ENCODE peak calls at places on chromosomes 5 and 9, in nine cellular contexts. M is stomach; H is fibroblast of mammary gland; T is RWPE1; B is dorsolateral prefrontal cortex; C is CD8-positive, alpha-beta T cell; G is WTC11; S is osteocyte; X is astrocyte of the spinal cord. L is an unnamed sample.

GRCh38 chr9:116124472-116125040 is 29.0 kb upstream of the PAPPA start:
- DNase-seq in H (peak), T (no peak), G (no peak), S (no peak), C (no peak), X (peak), B (no peak), M (no peak), L (no peak)

GRCh38 chr9:120735009-120735408 is 20.7 kb upstream of the MEGF9 start:
- DNase-seq in B (no peak), X (no peak), T (no peak), M (no peak), S (no peak), G (no peak), H (no peak), C (no peak), L (no peak)

GRCh38 chr9:8907863-8908262 is 1108.3 kb upstream of the DMAC1 start:
- DNase-seq in X (no peak), B (no peak), G (no peak), T (no peak), M (no peak), C (no peak), S (no peak), H (peak), L (no peak)

GRCh38 chr9:98031935-98032334 is 24.6 kb upstream of the NANS start:
- DNase-seq in B (no peak), H (no peak), M (no peak), C (no peak), G (no peak), X (peak), S (no peak), T (no peak), L (no peak)

GRCh38 chr9:135512241-135512603 is 9.0 kb upstream of the LCN1 start:
- DNase-seq in C (no peak), H (no peak), S (peak), M (no peak), T (no peak), X (no peak), G (peak), B (no peak), L (no peak)

GRCh38 chr9:126509718-126510117 is 104.0 kb upstream of the LMX1B start:
- DNase-seq in M (no peak), G (no peak), X (no peak), S (no peak), C (no peak), B (no peak), H (no peak), T (no peak), L (peak)

GRCh38 chr5:78424680-78425079 is 64.3 kb downstream of the SCAMP1 start:
- DNase-seq in B (no peak), M (no peak), G (no peak), H (no peak), T (no peak), X (no peak), S (no peak), C (no peak), L (no peak)

GRCh38 chr5:116358015-116358523 is 216.6 kb downstream of the SEMA6A start:
- DNase-seq in S (no peak), B (no peak), X (no peak), C (no peak), G (no peak), M (no peak), T (no peak), H (no peak), L (no peak)

GRCh38 chr5:38757451-38758245 is 88.2 kb upstream of the OSMR start:
- DNase-seq in C (no peak), M (no peak), X (peak), S (no peak), T (no peak), B (no peak), G (no peak), H (no peak), L (no peak)

GRCh38 chr5:137743031-137743640 is 7.2 kb upstream of the KLHL3 start:
- DNase-seq in B (peak), S (no peak), T (peak), G (peak), M (peak), X (peak), C (peak), H (peak), L (no peak)

GRCh38 chr9:33737811-33738606 is 57.4 kb upstream of the PRSS3 start:
- DNase-seq in T (peak), B (no peak), H (peak), S (no peak), X (peak), M (peak), G (peak), C (no peak), L (no peak)

GRCh38 chr5:108212775-108213346 is 169.0 kb downstream of the FBXL17 start:
- DNase-seq in M (no peak), H (no peak), X (peak), S (no peak), C (no peak), T (no peak), B (no peak), G (peak), L (no peak)

GRCh38 chr5:149310947-149311675 is 34.2 kb upstream of the GRPEL2 start:
- DNase-seq in T (peak), B (no peak), S (no peak), M (no peak), C (no peak), G (no peak), H (peak), X (peak), L (no peak)

GRCh38 chr9:123081824-123082223 is 48.4 kb downstream of the GPR21 start:
- DNase-seq in B (no peak), C (no peak), M (no peak), H (peak), S (no peak), G (no peak), T (peak), X (peak), L (no peak)

GRCh38 chr5:93591323-93591945 is 8.4 kb downstream of the NR2F1 start:
- DNase-seq in B (no peak), X (no peak), H (no peak), M (no peak), T (no peak), C (no peak), S (no peak), G (no peak), L (no peak)

GRCh38 chr5:145294321-145294720 is 540.8 kb downstream of the PRELID2 start:
- DNase-seq in G (no peak), T (no peak), S (no peak), H (peak), B (no peak), X (no peak), M (no peak), C (no peak), L (no peak)

GRCh38 chr5:105145152-105145551 is 1582.6 kb upstream of the NUDT12 start:
- DNase-seq in G (no peak), M (no peak), B (no peak), H (no peak), S (no peak), T (no peak), C (no peak), X (no peak), L (no peak)

GRCh38 chr5:154491951-154492350 is 13.9 kb upstream of the HAND1 start:
- DNase-seq in G (no peak), C (no peak), M (no peak), B (no peak), T (no peak), X (no peak), S (no peak), H (no peak), L (no peak)

GRCh38 chr9:24793711-24794110 is 248.0 kb upstream of the IZUMO3 start:
- DNase-seq in T (no peak), S (no peak), H (peak), C (no peak), X (no peak), G (no peak), M (no peak), B (no peak), L (no peak)

GRCh38 chr9:82560457-82560904 is 502.5 kb downstream of the RASEF start:
- DNase-seq in S (no peak), M (peak), X (no peak), C (no peak), H (no peak), B (no peak), G (no peak), T (no peak), L (no peak)

GRCh38 chr9:111034573-111035539 is 3.4 kb downstream of the LPAR1 start:
- DNase-seq in T (no peak), B (no peak), S (no peak), H (peak), G (no peak), M (no peak), C (no peak), X (no peak), L (no peak)

GRCh38 chr5:74801941-74802340 is 34.9 kb downstream of the NSA2 start:
- DNase-seq in T (peak), G (no peak), X (no peak), M (no peak), S (no peak), B (no peak), C (no peak), H (peak), L (no peak)

GRCh38 chr5:154653418-154653763 is 101.8 kb upstream of the LARP1 start:
- DNase-seq in M (peak), H (no peak), S (no peak), B (no peak), X (no peak), T (no peak), G (no peak), C (no peak), L (peak)

GRCh38 chr9:77011973-77012817 is 7.3 kb upstream of the FOXB2 start:
- DNase-seq in B (peak), G (peak), T (no peak), H (peak), M (peak), C (peak), X (peak), S (peak), L (no peak)

GRCh38 chr9:91131433-91131839 is 230.3 kb downstream of the AUH start:
- DNase-seq in T (peak), S (no peak), X (peak), C (peak), M (peak), H (peak), G (no peak), B (no peak), L (no peak)

GRCh38 chr5:73370620-73371583 is 77.7 kb downstream of the FOXD1 start:
- DNase-seq in C (no peak), T (peak), S (no peak), X (peak), B (no peak), M (no peak), H (peak), G (no peak), L (no peak)

GRCh38 chr9:34689512-34689911 is 1.6 kb downstream of the CCL19 start:
- DNase-seq in T (no peak), B (no peak), C (no peak), S (no peak), X (no peak), H (no peak), M (no peak), G (no peak), L (peak)

GRCh38 chr5:61167382-61167781 is 5.1 kb upstream of the SMIM15 start:
- DNase-seq in B (peak), H (peak), M (peak), T (peak), X (peak), C (no peak), G (no peak), S (no peak), L (no peak)
- TF ChIP-seq CTCF in B (peak), H (peak), M (no peak), T (peak), X (peak), C (no peak), G (no peak), S (peak), L (peak)

GRCh38 chr9:12424243-12424642 is 268.9 kb upstream of the TYRP1 start:
- DNase-seq in H (no peak), C (no peak), G (no peak), T (no peak), X (no peak), B (no peak), M (no peak), S (no peak), L (no peak)

GRCh38 chr9:12426198-12426864 is 266.9 kb upstream of the TYRP1 start:
- DNase-seq in T (peak), S (no peak), B (no peak), M (no peak), X (peak), H (peak), C (no peak), G (no peak), L (no peak)
- TF ChIP-seq CTCF in T (no peak), S (no peak), B (peak), M (no peak), X (no peak), H (no peak), C (no peak), G (no peak), L (peak)

GRCh38 chr5:179553006-179553405 is 2.7 kb downstream of the RUFY1 start:
- DNase-seq in S (no peak), H (no peak), T (no peak), B (no peak), G (no peak), X (no peak), C (no peak), M (no peak), L (no peak)

GRCh38 chr5:179554981-179555380 is 4.6 kb downstream of the RUFY1 start:
- DNase-seq in G (no peak), C (no peak), B (no peak), M (no peak), S (no peak), T (no peak), X (no peak), H (no peak), L (no peak)

GRCh38 chr5:179553875-179554274 is 3.5 kb downstream of the RUFY1 start:
- DNase-seq in T (peak), C (no peak), G (no peak), H (peak), X (peak), S (no peak), M (no peak), B (no peak), L (no peak)

GRCh38 chr5:179549973-179550510 is 312 bp upstream of the RUFY1 start:
- DNase-seq in T (no peak), M (no peak), G (no peak), H (peak), S (no peak), X (peak), C (no peak), B (peak), L (no peak)

GRCh38 chr5:179550511-179551342 is at the start of gene RUFY1:
- DNase-seq in B (peak), T (peak), M (peak), S (peak), C (peak), H (peak), X (peak), G (peak), L (no peak)
- TF ChIP-seq CTCF in B (no peak), T (no peak), M (no peak), S (no peak), C (no peak), H (no peak), X (no peak), G (no peak), L (no peak)

DNA sequence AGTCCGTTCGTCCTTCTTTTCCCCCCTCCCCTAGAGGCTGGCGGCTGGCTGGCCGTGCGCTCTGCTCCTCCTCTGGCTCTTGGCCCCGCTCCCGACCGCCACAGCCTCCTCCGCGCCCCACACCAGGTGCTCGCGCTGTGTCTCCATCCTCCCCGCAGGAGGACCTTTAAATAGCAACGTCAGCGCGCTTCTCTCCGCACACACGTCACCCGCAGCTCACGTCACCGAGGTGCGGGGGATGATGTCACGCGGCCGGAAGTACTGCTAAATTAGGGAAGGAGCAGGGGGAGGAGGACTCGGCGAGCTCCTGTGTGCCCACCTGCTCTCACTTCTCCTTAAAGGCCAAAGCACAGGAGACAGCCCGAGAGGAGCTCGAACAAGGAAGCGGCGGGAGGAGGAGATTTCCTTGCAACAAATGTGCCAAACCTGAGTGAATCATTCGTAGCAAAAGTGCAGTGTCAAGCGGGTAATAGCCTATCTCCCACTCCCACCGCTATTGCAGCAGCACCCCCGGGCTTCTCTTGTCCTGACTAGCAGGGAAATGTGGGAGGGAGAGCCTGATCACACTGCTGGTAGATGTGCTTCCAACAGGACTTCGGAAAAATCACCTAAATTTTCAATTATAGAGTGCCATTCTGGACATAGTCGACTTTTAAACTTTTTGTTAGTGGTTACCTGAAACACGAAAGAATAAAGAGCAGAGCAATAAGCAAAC is 614 bp upstream of the HOMER1 start:
- DNase-seq in C (peak), S (peak), B (peak), T (peak), M (peak), G (peak), X (peak), H (peak), L (peak)
- TF ChIP-seq CTCF in C (peak), S (no peak), B (no peak), T (no peak), M (no peak), G (no peak), X (no peak), H (no peak), L (no peak)

GRCh38 chr9:93240891-93241334 is 57.0 kb downstream of the WNK2 start:
- DNase-seq in T (no peak), S (no peak), C (no peak), G (no peak), B (no peak), X (no peak), H (no peak), M (no peak), L (no peak)
- TF ChIP-seq CTCF in T (no peak), S (no peak), C (no peak), G (no peak), B (no peak), X (no peak), H (no peak), M (no peak), L (no peak)

GRCh38 chr5:122311400-122311887 is 593 bp upstream of the SNCAIP start:
- DNase-seq in C (no peak), X (no peak), S (no peak), T (no peak), M (no peak), H (no peak), B (no peak), G (peak), L (no peak)

GRCh38 chr5:122311888-122312669 is at the start of gene SNCAIP:
- DNase-seq in M (peak), C (no peak), B (peak), G (peak), X (peak), S (no peak), H (peak), T (peak), L (peak)

GRCh38 chr5:122313001-122313402 is 965 bp downstream of the SNCAIP start:
- DNase-seq in B (peak), G (no peak), M (no peak), X (peak), S (no peak), C (no peak), T (no peak), H (no peak), L (no peak)

GRCh38 chr5:122313941-122314340 is 1.9 kb downstream of the SNCAIP start:
- DNase-seq in C (no peak), B (no peak), S (no peak), M (no peak), G (no peak), T (no peak), X (no peak), H (no peak), L (no peak)

GRCh38 chr5:122312670-122312988 is 592 bp downstream of the SNCAIP start:
- DNase-seq in C (no peak), M (no peak), H (peak), G (peak), X (peak), S (no peak), T (no peak), B (no peak), L (no peak)
- TF ChIP-seq CTCF in C (no peak), M (no peak), H (no peak), G (no peak), X (no peak), S (no peak), T (no peak), B (no peak), L (peak)

DNA sequence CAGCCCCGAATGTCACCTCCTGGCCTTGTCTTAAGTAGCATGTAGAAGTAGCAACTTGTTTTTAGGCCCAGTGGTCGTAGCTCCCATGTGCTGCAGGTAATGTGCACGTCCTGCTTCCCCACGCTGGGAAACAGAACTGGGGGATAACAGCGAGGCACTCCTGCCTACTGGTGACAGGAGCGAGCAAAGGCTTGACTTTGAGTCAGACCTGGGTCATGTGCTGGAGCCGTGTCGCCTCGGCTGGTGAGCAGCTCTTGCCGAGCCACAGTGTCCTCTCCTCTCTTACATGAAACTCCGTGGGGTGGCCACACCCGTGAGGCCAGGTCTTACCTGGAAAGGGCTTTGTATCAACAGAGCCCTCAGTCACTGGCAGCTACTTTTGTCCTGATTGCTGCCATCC is 17.5 kb upstream of the POMT1 start:
- DNase-seq in G (no peak), B (no peak), X (no peak), S (no peak), M (no peak), H (no peak), T (no peak), C (no peak), L (no peak)
- TF ChIP-seq CTCF in G (no peak), B (no peak), X (no peak), S (no peak), M (no peak), H (no peak), T (no peak), C (no peak), L (no peak)

DNA sequence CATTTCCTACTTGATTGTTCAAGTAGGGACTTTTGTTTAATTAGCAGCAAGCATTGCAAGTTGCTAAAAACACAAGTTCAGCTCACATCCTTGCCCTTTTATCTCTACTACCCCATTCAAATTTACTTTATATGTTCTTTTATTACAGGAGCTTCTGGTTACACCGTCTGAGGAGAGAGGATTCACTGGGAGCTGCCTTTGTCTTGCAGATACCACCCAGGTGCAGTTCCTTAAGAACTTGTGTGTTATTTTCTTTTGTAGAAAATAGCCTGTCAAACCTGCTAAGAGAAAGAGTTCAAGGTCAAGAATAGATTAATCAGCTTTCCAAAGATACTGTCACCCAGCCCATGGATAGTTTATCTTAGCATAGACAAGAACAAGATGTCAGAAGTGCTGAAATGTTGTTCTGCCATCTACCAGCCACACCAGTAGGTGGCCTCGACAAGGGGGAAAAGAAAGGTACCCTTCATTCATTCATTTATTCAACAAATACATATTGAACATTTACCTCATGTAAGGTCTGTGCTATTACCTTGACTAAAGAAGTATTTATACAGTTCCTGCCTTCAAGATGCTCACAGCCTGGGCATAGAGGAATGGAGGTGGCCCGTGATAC is 750.3 kb downstream of the MAT2B start:
- DNase-seq in T (no peak), S (no peak), C (no peak), H (no peak), B (no peak), M (no peak), X (no peak), G (no peak), L (no peak)
- TF ChIP-seq CTCF in T (no peak), S (no peak), C (no peak), H (peak), B (no peak), M (no peak), X (no peak), G (no peak), L (no peak)

GRCh38 chr9:113508111-113508749 is 44.7 kb downstream of the RGS3 start:
- DNase-seq in M (peak), C (no peak), T (no peak), G (peak), X (no peak), B (no peak), H (peak), S (no peak), L (no peak)
- TF ChIP-seq CTCF in M (no peak), C (no peak), T (no peak), G (peak), X (peak), B (no peak), H (peak), S (no peak), L (peak)